ENCODE peak calls at places on chromosomes 16 and 17, in six cellular contexts. K is choroid plexus epithelial cell, F is body of pancreas, O is HFF-Myc, J is cardiac fibroblast, H is progenitor cell of endocrine pancreas. L is an unnamed sample.

GRCh38 chr16:60230666-60231065 is 1496.5 kb upstream of the GOT2 start:
- DNase-seq in O (no peak), F (no peak), H (no peak), J (no peak), K (no peak), L (no peak)

GRCh38 chr16:70713342-70713741 is 27.5 kb upstream of the MTSS2 start:
- DNase-seq in J (peak), K (no peak), O (no peak), H (no peak), F (no peak), L (no peak)

GRCh38 chr17:36937001-36937960 is at the start of gene LHX1:
- DNase-seq in H (no peak), O (no peak), J (peak), F (no peak), K (no peak), L (no peak)

GRCh38 chr17:50621562-50621961 is 13.1 kb upstream of the ABCC3 start:
- DNase-seq in H (no peak), J (peak), K (peak), F (no peak), O (no peak), L (no peak)

GRCh38 chr16:11052080-11052808 is 107.9 kb downstream of the CLEC16A start:
- DNase-seq in H (no peak), K (no peak), O (no peak), J (no peak), F (no peak), L (peak)

GRCh38 chr17:5122586-5123342 is 6.9 kb downstream of the USP6 start:
- DNase-seq in H (peak), K (peak), O (no peak), J (no peak), F (peak), L (no peak)

GRCh38 chr17:18070861-18071340 is 16.8 kb upstream of the DRG2 start:
- DNase-seq in H (no peak), O (no peak), J (peak), F (no peak), K (peak), L (no peak)

GRCh38 chr17:80318166-80318565 is 57.5 kb downstream of the RNF213 start:
- DNase-seq in F (no peak), O (no peak), H (no peak), K (no peak), J (no peak), L (no peak)

GRCh38 chr17:41777579-41778188 is 8.8 kb downstream of the JUP start:
- DNase-seq in O (peak), J (peak), F (peak), H (no peak), K (peak), L (no peak)

GRCh38 chr16:23729503-23730424 is 16.7 kb upstream of the ERN2 start:
- DNase-seq in O (no peak), F (no peak), H (no peak), J (peak), K (peak), L (no peak)

GRCh38 chr17:20967776-20968175 is 75.0 kb downstream of the USP22 start:
- DNase-seq in J (no peak), K (peak), H (no peak), O (no peak), F (no peak), L (no peak)

GRCh38 chr17:29240477-29240876 is 6.2 kb upstream of the CRYBA1 start:
- DNase-seq in J (no peak), K (no peak), H (no peak), F (no peak), O (no peak), L (no peak)

GRCh38 chr16:46690281-46691178 is 1.1 kb downstream of the ORC6 start:
- DNase-seq in J (peak), F (no peak), K (peak), O (no peak), H (no peak), L (no peak)

DNA sequence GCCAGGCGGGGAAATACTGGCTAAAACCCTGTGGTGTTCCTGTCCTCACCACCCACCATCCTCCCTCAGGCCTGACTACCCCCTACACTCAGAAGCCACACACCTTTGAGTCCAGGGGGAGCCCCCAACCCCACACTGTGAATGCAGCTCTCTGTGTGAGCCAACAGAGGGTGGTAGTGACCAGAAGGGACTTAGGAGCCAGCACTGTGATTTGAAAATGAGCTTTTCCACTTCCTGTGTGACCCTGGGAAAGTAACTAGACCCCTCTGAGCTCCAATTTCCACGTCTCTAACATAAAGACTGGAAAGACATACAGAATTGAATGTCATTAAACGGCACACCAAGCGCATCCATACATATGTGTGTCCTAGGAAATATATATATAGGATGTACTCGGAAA is 58.7 kb downstream of the SDK2 start:
- DNase-seq in J (no peak), F (no peak), H (no peak), K (peak), O (no peak), L (no peak)
- TF ChIP-seq CTCF in J (no peak), F (no peak), H (no peak), K (peak), O (no peak), L (no peak)

GRCh38 chr16:19396555-19397011 is 21.1 kb upstream of the TMC5 start:
- DNase-seq in J (no peak), H (no peak), F (peak), K (no peak), O (no peak), L (no peak)

GRCh38 chr16:19400709-19401108 is 17.0 kb upstream of the TMC5 start:
- DNase-seq in J (no peak), F (peak), O (no peak), K (no peak), H (no peak), L (no peak)
- TF ChIP-seq CTCF in J (no peak), F (peak), O (peak), K (no peak), H (no peak), L (no peak)

GRCh38 chr17:28228109-28228840 is 90.7 kb upstream of the TMEM97 start:
- DNase-seq in F (no peak), K (no peak), H (no peak), O (no peak), J (no peak), L (no peak)
- TF ChIP-seq CTCF in F (no peak), K (peak), H (peak), O (peak), J (peak), L (no peak)

DNA sequence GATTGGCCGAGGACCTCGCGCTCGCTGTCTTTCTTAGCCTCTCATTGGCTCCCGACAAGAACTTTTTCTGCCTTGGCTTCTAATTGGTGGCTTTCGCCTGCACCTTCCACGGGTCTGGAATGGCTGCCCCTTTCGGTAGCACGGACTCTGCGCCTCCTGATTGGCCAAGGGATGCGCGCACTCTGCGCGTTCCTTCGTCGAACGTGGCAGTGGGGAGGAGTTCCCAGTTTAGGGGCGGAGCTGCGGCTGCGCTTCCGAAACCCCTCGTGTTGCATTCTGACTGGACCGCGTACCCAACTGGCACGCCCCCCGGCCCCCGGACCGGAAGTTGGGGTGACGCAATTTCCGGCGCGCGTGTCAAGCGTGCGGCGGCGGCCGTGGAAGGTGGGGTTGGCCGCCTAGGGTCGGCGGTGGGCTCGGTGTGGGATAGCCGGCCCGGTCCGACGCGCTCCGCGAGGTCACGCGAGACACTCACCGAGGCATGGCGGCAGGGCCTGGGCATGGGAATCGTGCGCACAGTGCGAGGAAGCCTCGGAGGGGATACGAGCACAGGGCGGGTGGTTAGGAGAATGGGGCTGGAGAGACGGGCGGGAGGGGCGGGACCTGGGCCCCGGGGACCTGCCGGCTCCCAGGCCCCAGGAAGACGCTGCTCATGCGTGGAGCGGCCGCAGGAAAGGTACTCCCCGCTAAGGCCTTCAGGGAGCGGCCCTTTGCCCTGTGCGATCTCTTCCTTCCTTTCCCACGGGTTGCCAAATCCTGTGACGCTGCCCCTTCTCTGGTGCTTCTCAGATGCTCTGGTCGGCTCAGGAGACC is 627 bp upstream of the P4HB start:
- DNase-seq in J (peak), F (peak), K (peak), O (peak), H (peak), L (peak)
- TF ChIP-seq CTCF in J (no peak), F (no peak), K (peak), O (no peak), H (no peak), L (no peak)

GRCh38 chr16:5027086-5027485 is 6.6 kb downstream of the NAGPA start:
- DNase-seq in F (no peak), K (no peak), O (no peak), H (no peak), J (no peak), L (no peak)

GRCh38 chr16:5026664-5027063 is 7.1 kb downstream of the NAGPA start:
- DNase-seq in O (no peak), J (no peak), H (no peak), F (no peak), K (no peak), L (no peak)

GRCh38 chr16:5025171-5025632 is 8.5 kb downstream of the NAGPA start:
- DNase-seq in O (no peak), K (peak), H (no peak), F (no peak), J (peak), L (no peak)

GRCh38 chr16:5022521-5022920 is 11.2 kb downstream of the NAGPA start:
- DNase-seq in F (peak), O (no peak), K (no peak), J (no peak), H (no peak), L (no peak)

GRCh38 chr16:5024632-5025031 is 9.1 kb downstream of the NAGPA start:
- DNase-seq in H (no peak), K (peak), O (no peak), F (peak), J (peak), L (no peak)
- TF ChIP-seq CTCF in H (no peak), K (no peak), O (no peak), F (peak), J (peak), L (no peak)

GRCh38 chr17:49316889-49317288 is 45.2 kb downstream of the ZNF652 start:
- DNase-seq in O (no peak), K (no peak), J (no peak), F (no peak), H (no peak), L (no peak)
- TF ChIP-seq CTCF in O (no peak), K (no peak), J (no peak), F (no peak), H (no peak), L (no peak)

GRCh38 chr17:58278661-58279015 is 2.1 kb downstream of the MPO start:
- DNase-seq in F (peak), H (no peak), J (no peak), O (no peak), K (no peak), L (no peak)

GRCh38 chr17:58276423-58276822 is 4.3 kb downstream of the MPO start:
- DNase-seq in O (no peak), H (no peak), J (no peak), F (no peak), K (no peak), L (no peak)

GRCh38 chr17:58275417-58275816 is 5.3 kb downstream of the MPO start:
- DNase-seq in H (no peak), K (no peak), F (no peak), O (no peak), J (no peak), L (no peak)

GRCh38 chr17:58277726-58278595 is 2.8 kb downstream of the MPO start:
- DNase-seq in J (no peak), F (no peak), H (no peak), O (no peak), K (no peak), L (no peak)

DNA sequence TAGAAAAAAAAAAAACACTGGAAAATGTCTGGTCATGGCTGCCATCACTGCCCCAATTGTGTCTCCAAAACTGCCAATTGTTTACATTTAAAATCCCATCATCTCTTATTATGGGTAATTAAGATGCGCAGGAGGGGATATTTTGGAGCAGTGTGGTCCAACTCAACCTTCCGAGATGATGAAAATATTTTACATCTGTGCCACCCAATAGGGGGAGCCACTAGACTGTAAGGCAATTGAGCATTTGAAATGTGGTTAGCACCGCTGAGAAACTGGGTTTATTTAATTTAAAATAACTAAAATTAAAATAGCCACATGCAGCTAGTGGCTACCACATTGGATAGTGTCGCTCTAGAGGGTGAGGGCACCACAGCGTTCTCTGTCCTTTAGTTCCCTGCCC is 3.6 kb downstream of the MPO start:
- DNase-seq in O (no peak), K (peak), F (no peak), H (no peak), J (peak), L (no peak)
- TF ChIP-seq CTCF in O (peak), K (peak), F (no peak), H (peak), J (peak), L (peak)

DNA sequence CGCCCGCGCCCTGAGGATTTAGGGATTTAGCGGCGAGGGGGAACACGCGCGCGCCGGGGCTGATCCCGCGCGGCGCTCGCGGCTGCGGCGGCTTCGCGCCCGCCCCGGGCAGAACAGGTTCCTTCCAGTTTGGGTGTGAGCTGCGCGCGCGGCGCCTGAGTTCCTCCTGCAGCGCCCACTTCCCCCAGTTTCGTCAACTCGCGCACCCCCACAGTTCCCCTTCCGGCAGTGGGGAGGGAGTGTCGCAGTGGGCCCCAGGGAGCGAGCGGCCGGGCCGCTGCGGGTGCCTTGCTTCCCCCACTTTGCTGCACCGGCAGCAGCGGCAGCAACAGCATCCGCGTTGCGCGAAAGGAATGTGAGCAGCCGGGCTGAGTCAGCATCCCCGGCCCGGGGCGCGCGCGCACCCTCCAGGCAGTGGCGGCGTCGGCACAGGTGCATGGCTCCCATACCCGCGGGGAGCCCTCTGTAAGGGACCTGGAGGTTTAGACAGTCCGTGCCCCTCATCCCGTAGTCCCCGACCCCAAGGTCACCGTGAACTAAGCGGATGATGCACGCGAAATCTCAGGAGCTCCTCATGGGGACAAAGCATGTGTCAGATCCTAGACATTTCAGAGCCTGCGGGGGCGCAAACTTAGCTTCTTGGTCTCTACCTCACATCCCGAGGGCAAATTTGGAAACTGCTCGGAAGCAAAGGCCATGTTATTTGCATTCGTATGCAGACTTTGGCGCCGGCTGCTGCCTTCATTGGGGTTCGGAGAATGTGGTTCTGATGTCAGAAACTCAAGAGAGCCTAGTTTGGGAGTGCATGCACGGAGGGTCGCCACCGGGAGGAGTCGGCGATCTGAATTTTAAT is 767 bp downstream of the ARSG start:
- DNase-seq in O (no peak), H (peak), F (peak), J (peak), K (peak), L (peak)
- TF ChIP-seq CTCF in O (peak), H (peak), F (no peak), J (no peak), K (peak), L (no peak)

DNA sequence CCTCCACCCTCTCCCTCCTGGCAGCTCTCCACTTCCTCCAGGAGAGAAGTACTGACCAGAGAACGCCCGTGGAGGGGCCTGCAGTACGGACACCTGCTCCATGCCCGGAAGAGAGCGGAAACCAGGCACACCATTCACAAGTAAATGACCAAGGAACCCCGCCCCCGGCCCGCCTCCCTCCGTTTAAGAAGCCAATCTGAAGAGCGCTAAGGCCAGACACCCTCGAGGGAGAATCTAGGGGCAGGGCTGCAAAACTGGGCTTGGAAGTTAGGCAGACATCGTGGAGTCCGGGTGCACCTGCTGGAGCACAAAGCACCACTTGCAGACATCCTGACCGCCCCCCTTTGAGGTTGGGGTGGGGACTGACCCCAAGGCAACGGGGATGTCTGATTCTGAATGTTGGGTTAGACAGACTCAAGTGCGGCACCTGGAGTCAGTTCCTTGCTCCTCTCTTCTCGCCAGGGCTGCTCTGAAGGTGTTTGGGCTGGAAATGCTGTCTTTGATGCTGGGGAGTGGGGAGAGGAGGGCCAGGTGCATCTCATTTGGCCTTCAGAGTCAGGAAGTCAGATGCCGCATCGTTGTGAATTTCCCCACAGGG is 964 bp upstream of the FAAP100 start:
- DNase-seq in H (no peak), K (peak), O (peak), F (peak), J (peak), L (peak)
- TF ChIP-seq CTCF in H (no peak), K (peak), O (no peak), F (no peak), J (no peak), L (peak)

GRCh38 chr16:68022728-68023537 is at the start of the genes DDX28 and DUS2:
- DNase-seq in K (peak), H (peak), J (peak), O (peak), F (peak), L (peak)
- TF ChIP-seq CTCF in K (no peak), H (peak), J (no peak), O (no peak), F (no peak), L (no peak)